ENCODE peak calls at places on chromosomes 1 and 21, in four cellular contexts. N is ACHN, H is GM23338, S is cardiac muscle cell. Q is an unnamed sample.

GRCh38 chr1:1245178-1245839 is 1.2 kb downstream of the C1QTNF12 start:
- DNase-seq in H (no peak), S (no peak), N (no peak), Q (no peak)

GRCh38 chr21:43207868-43208267 is 39.1 kb downstream of the CRYAA start:
- DNase-seq in S (no peak), H (no peak), N (no peak), Q (no peak)

GRCh38 chr1:18387307-18387706 is 93.4 kb upstream of the KLHDC7A start:
- DNase-seq in N (no peak), S (no peak), H (no peak), Q (no peak)

GRCh38 chr21:37071561-37072238 is 1.2 kb downstream of the PIGP start:
- DNase-seq in H (peak), S (peak), N (peak), Q (peak)

GRCh38 chr1:243507672-243508302 is 251.9 kb downstream of the SDCCAG8 start:
- DNase-seq in N (no peak), S (no peak), H (no peak), Q (no peak)

GRCh38 chr1:58755468-58755872 is 28.4 kb downstream of the JUN start:
- DNase-seq in S (no peak), H (no peak), N (peak), Q (peak)

GRCh38 chr1:87325982-87326738 is 2.5 kb upstream of the LMO4 start:
- DNase-seq in S (peak), H (peak), N (peak), Q (peak)

GRCh38 chr1:64848136-64848535 is 103.3 kb downstream of the RAVER2 start:
- DNase-seq in S (no peak), H (no peak), N (no peak), Q (no peak)

GRCh38 chr1:48249868-48250267 is 27.4 kb downstream of the SLC5A9 start:
- DNase-seq in N (no peak), S (no peak), H (peak), Q (no peak)

GRCh38 chr1:204075116-204075636 is 2.3 kb downstream of the SOX13 start:
- DNase-seq in S (peak), N (no peak), H (peak), Q (no peak)

GRCh38 chr1:58946390-58946789 is 162.5 kb upstream of the JUN start:
- DNase-seq in H (no peak), N (no peak), S (no peak), Q (no peak)

GRCh38 chr1:64172458-64172983 is 30.9 kb upstream of the UBE2U start:
- DNase-seq in H (no peak), S (no peak), N (no peak), Q (no peak)

GRCh38 chr21:41321908-41322495 is 5.4 kb downstream of the FAM3B start:
- DNase-seq in N (no peak), H (no peak), S (no peak), Q (no peak)

GRCh38 chr21:44505673-44506278 is 34.2 kb downstream of the KRTAP10-1 start:
- DNase-seq in N (no peak), S (no peak), H (no peak), Q (no peak)

GRCh38 chr1:69120828-69121227 is 446.9 kb upstream of the LRRC7 start:
- DNase-seq in H (no peak), S (no peak), N (no peak), Q (no peak)

GRCh38 chr1:207985996-207986395 is 75.1 kb upstream of the CD34 start:
- DNase-seq in N (no peak), H (no peak), S (no peak), Q (no peak)

GRCh38 chr1:232987046-232987445 is 36.6 kb downstream of the NTPCR start:
- DNase-seq in H (no peak), N (no peak), S (no peak), Q (no peak)

GRCh38 chr1:204828352-204828850 is 42.3 kb upstream of the NFASC start:
- DNase-seq in N (peak), H (peak), S (peak), Q (peak)

GRCh38 chr21:42080788-42081083 is 9.6 kb downstream of the UMODL1 start:
- DNase-seq in N (no peak), H (no peak), S (no peak), Q (no peak)

GRCh38 chr1:19156676-19157075 is 53.4 kb downstream of the UBR4 start:
- DNase-seq in H (no peak), S (no peak), N (no peak), Q (no peak)

GRCh38 chr21:16426936-16427335 is 697.2 kb downstream of the USP25 start:
- DNase-seq in N (no peak), S (no peak), H (no peak), Q (no peak)

GRCh38 chr1:31362032-31362431 is 10.8 kb downstream of the FABP3 start:
- DNase-seq in H (no peak), N (no peak), S (no peak), Q (no peak)

GRCh38 chr1:56424744-56425493 is 154.4 kb downstream of the PLPP3 start:
- DNase-seq in N (peak), S (peak), H (no peak), Q (no peak)

GRCh38 chr1:197801684-197802083 is 26.4 kb upstream of the DENND1B start:
- DNase-seq in S (no peak), N (no peak), H (no peak), Q (no peak)

GRCh38 chr1:68116643-68117235 is 66.3 kb upstream of the DIRAS3 start:
- DNase-seq in N (peak), H (peak), S (peak), Q (peak)

GRCh38 chr1:218492840-218493239 is 147.7 kb downstream of the TGFB2 start:
- DNase-seq in S (no peak), N (no peak), H (no peak), Q (no peak)

GRCh38 chr1:58584082-58584895 is 7.2 kb upstream of the TACSTD2 start:
- DNase-seq in S (peak), N (peak), H (peak), Q (no peak)

GRCh38 chr1:182315157-182315556 is 76.4 kb downstream of the GLUL start:
- DNase-seq in N (no peak), S (no peak), H (no peak), Q (no peak)

GRCh38 chr1:60989745-60990718 is 92.3 kb upstream of the NFIA start:
- DNase-seq in H (no peak), N (no peak), S (no peak), Q (no peak)

Q was measured in erythroblast.